ENCODE peak calls at places on chromosomes 6 and 20, in eight cellular contexts. F, G, Z, L, E, W, N and A are unnamed samples.

GRCh38 chr20:49846206-49846807 is 33.7 kb downstream of the SLC9A8 start:
- DNase-seq in L (no peak), Z (peak; percentile 56), F (peak; percentile 17), N (peak; percentile 59), G (peak; percentile 42), W (peak; percentile 66), E (peak; percentile 78), A (peak; percentile 2)

GRCh38 chr6:91659881-91660280 is 1073.0 kb upstream of the MAP3K7 start:
- DNase-seq in W (no peak), F (no peak), G (no peak), Z (peak; percentile 80), L (no peak), E (no peak), N (no peak), A (peak; percentile 82)

GRCh38 chr6:144278659-144279314 is 6.3 kb upstream of the UTRN start:
- DNase-seq in Z (no peak), L (no peak), N (no peak), G (no peak), F (no peak), E (no peak), W (no peak), A (no peak)

GRCh38 chr6:3808759-3809514 is 40.2 kb upstream of the FAM50B start:
- DNase-seq in Z (no peak), E (no peak), W (peak; percentile 71), F (no peak), N (no peak), L (peak; percentile 70), G (no peak), A (no peak)

GRCh38 chr20:10523438-10523837 is 88.3 kb downstream of the SLX4IP start:
- DNase-seq in G (no peak), E (no peak), Z (peak; percentile 87), L (no peak), F (no peak), N (no peak), W (no peak), A (peak; percentile 96)

GRCh38 chr6:146470091-146470770 is 73.4 kb upstream of the RAB32 start:
- DNase-seq in F (no peak), W (no peak), E (no peak), N (no peak), Z (no peak), G (no peak), L (no peak), A (no peak)

GRCh38 chr6:367891-368630 is 23.5 kb upstream of the IRF4 start:
- DNase-seq in G (no peak), F (no peak), N (no peak), Z (no peak), W (no peak), E (no peak), L (no peak), A (no peak)

GRCh38 chr6:55925292-55925691 is 49.9 kb upstream of the BMP5 start:
- DNase-seq in L (no peak), Z (no peak), E (no peak), G (no peak), W (peak; percentile 94), F (no peak), N (no peak), A (no peak)

GRCh38 chr20:58623579-58624473 is 27.3 kb upstream of the STX16 start:
- DNase-seq in L (peak; percentile 79), E (no peak), G (peak; percentile 45), Z (peak; percentile 18), N (peak; percentile 67), W (peak; percentile 97), F (no peak), A (no peak)

GRCh38 chr6:3222506-3223038 is 4.9 kb downstream of the TUBB2B start:
- DNase-seq in N (no peak), E (no peak), F (no peak), L (no peak), W (no peak), G (no peak), Z (peak; percentile 30), A (no peak)

GRCh38 chr6:170583736-170584180 is 679 bp downstream of the PDCD2 start:
- DNase-seq in N (peak; percentile 14), W (peak; percentile 7), E (no peak), Z (no peak), L (no peak), F (no peak), G (no peak), A (no peak)

GRCh38 chr6:36244641-36245280 is 25.1 kb upstream of the PNPLA1 start:
- DNase-seq in F (no peak), Z (no peak), E (no peak), N (no peak), L (no peak), G (no peak), W (no peak), A (no peak)

GRCh38 chr6:87671555-87672029 is 30.4 kb downstream of the AKIRIN2 start:
- DNase-seq in W (peak; percentile 75), G (no peak), L (no peak), N (no peak), F (no peak), E (no peak), Z (no peak), A (no peak)

GRCh38 chr20:8020314-8021079 is 936 bp upstream of the TMX4 start:
- DNase-seq in Z (no peak), L (no peak), G (no peak), W (no peak), N (no peak), E (no peak), F (no peak), A (peak; percentile 42)

GRCh38 chr6:46011241-46012085 is 4.2 kb downstream of the CLIC5 start:
- DNase-seq in L (peak; percentile 37), W (peak; percentile 36), Z (no peak), N (no peak), E (no peak), F (peak; percentile 41), G (no peak), A (no peak)

GRCh38 chr20:36908603-36909002 is 32.7 kb downstream of the TLDC2 start:
- DNase-seq in E (no peak), W (no peak), N (no peak), L (no peak), F (no peak), G (no peak), Z (no peak), A (no peak)

GRCh38 chr20:54028276-54029011 is 42.0 kb downstream of the BCAS1 start:
- DNase-seq in G (no peak), W (no peak), F (no peak), N (no peak), Z (no peak), L (no peak), E (no peak), A (no peak)

GRCh38 chr20:32918296-32918695 is 59.6 kb downstream of the EFCAB8 start:
- DNase-seq in E (no peak), G (no peak), Z (no peak), F (no peak), N (no peak), L (no peak), W (no peak), A (no peak)